ENCODE peak calls at places on chromosomes 1 and 21, in nine cellular contexts. One of them, this sample, is unnamed.

GRCh38 chr1:206703647-206704046 is 18.9 kb downstream of the MAPKAPK2 start:
- ATAC-seq in foreskin keratinocyte: no peak
- ATAC-seq in naive thymus-derived CD8-positive, alpha-beta T cell: peak
- ATAC-seq in effector memory CD8-positive, alpha-beta T cell: peak
- ATAC-seq in heart left ventricle: no peak
- ATAC-seq in upper lobe of right lung: no peak
- ATAC-seq in pancreas: no peak
- ATAC-seq in T-helper 17 cell: peak
- ATAC-seq in activated CD4-positive, alpha-beta T cell treated with anti-CD3 and anti-CD28 coated beads for 36 hours: peak
- ATAC-seq in this sample: peak

GRCh38 chr1:243264718-243265117 is 8.9 kb downstream of the SDCCAG8 start:
- ATAC-seq in upper lobe of right lung: peak
- ATAC-seq in heart left ventricle: peak
- ATAC-seq in T-helper 17 cell: no peak
- ATAC-seq in effector memory CD8-positive, alpha-beta T cell: no peak
- ATAC-seq in foreskin keratinocyte: no peak
- ATAC-seq in activated CD4-positive, alpha-beta T cell treated with anti-CD3 and anti-CD28 coated beads for 36 hours: peak
- ATAC-seq in naive thymus-derived CD8-positive, alpha-beta T cell: no peak
- ATAC-seq in pancreas: peak
- ATAC-seq in this sample: no peak

GRCh38 chr21:27275294-27275927 is 308.5 kb upstream of the ADAMTS5 start:
- ATAC-seq in effector memory CD8-positive, alpha-beta T cell: no peak
- ATAC-seq in T-helper 17 cell: no peak
- ATAC-seq in pancreas: no peak
- ATAC-seq in heart left ventricle: no peak
- ATAC-seq in foreskin keratinocyte: peak
- ATAC-seq in upper lobe of right lung: no peak
- ATAC-seq in naive thymus-derived CD8-positive, alpha-beta T cell: no peak
- ATAC-seq in activated CD4-positive, alpha-beta T cell treated with anti-CD3 and anti-CD28 coated beads for 36 hours: no peak
- ATAC-seq in this sample: no peak

GRCh38 chr1:20211511-20211931 is 25.2 kb upstream of the PLA2G2C start:
- ATAC-seq in pancreas: no peak
- ATAC-seq in effector memory CD8-positive, alpha-beta T cell: no peak
- ATAC-seq in heart left ventricle: peak
- ATAC-seq in activated CD4-positive, alpha-beta T cell treated with anti-CD3 and anti-CD28 coated beads for 36 hours: no peak
- ATAC-seq in naive thymus-derived CD8-positive, alpha-beta T cell: no peak
- ATAC-seq in T-helper 17 cell: no peak
- ATAC-seq in upper lobe of right lung: no peak
- ATAC-seq in foreskin keratinocyte: peak
- ATAC-seq in this sample: no peak

GRCh38 chr1:205709059-205709398 is 28.7 kb upstream of the SLC45A3 start:
- ATAC-seq in upper lobe of right lung: no peak
- ATAC-seq in effector memory CD8-positive, alpha-beta T cell: no peak
- ATAC-seq in heart left ventricle: peak
- ATAC-seq in pancreas: peak
- ATAC-seq in activated CD4-positive, alpha-beta T cell treated with anti-CD3 and anti-CD28 coated beads for 36 hours: no peak
- ATAC-seq in naive thymus-derived CD8-positive, alpha-beta T cell: no peak
- ATAC-seq in T-helper 17 cell: no peak
- ATAC-seq in foreskin keratinocyte: no peak
- ATAC-seq in this sample: no peak

GRCh38 chr1:234866007-234866866 is 256.3 kb upstream of the IRF2BP2 start:
- ATAC-seq in heart left ventricle: peak
- ATAC-seq in naive thymus-derived CD8-positive, alpha-beta T cell: no peak
- ATAC-seq in foreskin keratinocyte: peak
- ATAC-seq in effector memory CD8-positive, alpha-beta T cell: peak
- ATAC-seq in upper lobe of right lung: peak
- ATAC-seq in activated CD4-positive, alpha-beta T cell treated with anti-CD3 and anti-CD28 coated beads for 36 hours: peak
- ATAC-seq in pancreas: peak
- ATAC-seq in T-helper 17 cell: peak
- ATAC-seq in this sample: peak

GRCh38 chr1:68121536-68121935 is 71.1 kb upstream of the DIRAS3 start:
- ATAC-seq in activated CD4-positive, alpha-beta T cell treated with anti-CD3 and anti-CD28 coated beads for 36 hours: no peak
- ATAC-seq in foreskin keratinocyte: peak
- ATAC-seq in naive thymus-derived CD8-positive, alpha-beta T cell: no peak
- ATAC-seq in pancreas: no peak
- ATAC-seq in effector memory CD8-positive, alpha-beta T cell: no peak
- ATAC-seq in heart left ventricle: no peak
- ATAC-seq in T-helper 17 cell: no peak
- ATAC-seq in upper lobe of right lung: no peak
- ATAC-seq in this sample: no peak

GRCh38 chr1:20546637-20547036 is 5.7 kb upstream of the FAM43B start:
- ATAC-seq in upper lobe of right lung: no peak
- ATAC-seq in foreskin keratinocyte: no peak
- ATAC-seq in activated CD4-positive, alpha-beta T cell treated with anti-CD3 and anti-CD28 coated beads for 36 hours: no peak
- ATAC-seq in naive thymus-derived CD8-positive, alpha-beta T cell: no peak
- ATAC-seq in T-helper 17 cell: no peak
- ATAC-seq in effector memory CD8-positive, alpha-beta T cell: no peak
- ATAC-seq in heart left ventricle: no peak
- ATAC-seq in pancreas: no peak
- ATAC-seq in this sample: no peak

GRCh38 chr1:97820470-97821188 is 100.2 kb downstream of the DPYD start:
- ATAC-seq in T-helper 17 cell: no peak
- ATAC-seq in naive thymus-derived CD8-positive, alpha-beta T cell: no peak
- ATAC-seq in effector memory CD8-positive, alpha-beta T cell: no peak
- ATAC-seq in foreskin keratinocyte: peak
- ATAC-seq in activated CD4-positive, alpha-beta T cell treated with anti-CD3 and anti-CD28 coated beads for 36 hours: peak
- ATAC-seq in heart left ventricle: no peak
- ATAC-seq in upper lobe of right lung: peak
- ATAC-seq in pancreas: peak
- ATAC-seq in this sample: no peak

GRCh38 chr1:31576201-31576669 is at the start of gene TINAGL1:
- ATAC-seq in heart left ventricle: peak
- ATAC-seq in T-helper 17 cell: no peak
- ATAC-seq in pancreas: peak
- ATAC-seq in foreskin keratinocyte: peak
- ATAC-seq in upper lobe of right lung: peak
- ATAC-seq in naive thymus-derived CD8-positive, alpha-beta T cell: no peak
- ATAC-seq in effector memory CD8-positive, alpha-beta T cell: no peak
- ATAC-seq in activated CD4-positive, alpha-beta T cell treated with anti-CD3 and anti-CD28 coated beads for 36 hours: no peak
- ATAC-seq in this sample: no peak

GRCh38 chr21:45421071-45421845 is 16.3 kb downstream of the COL18A1 start:
- ATAC-seq in foreskin keratinocyte: peak
- ATAC-seq in T-helper 17 cell: no peak
- ATAC-seq in naive thymus-derived CD8-positive, alpha-beta T cell: no peak
- ATAC-seq in heart left ventricle: no peak
- ATAC-seq in pancreas: peak
- ATAC-seq in effector memory CD8-positive, alpha-beta T cell: no peak
- ATAC-seq in upper lobe of right lung: peak
- ATAC-seq in activated CD4-positive, alpha-beta T cell treated with anti-CD3 and anti-CD28 coated beads for 36 hours: no peak
- ATAC-seq in this sample: no peak

GRCh38 chr1:186900539-186901237 is 71.9 kb downstream of the PLA2G4A start:
- ATAC-seq in foreskin keratinocyte: no peak
- ATAC-seq in naive thymus-derived CD8-positive, alpha-beta T cell: no peak
- ATAC-seq in activated CD4-positive, alpha-beta T cell treated with anti-CD3 and anti-CD28 coated beads for 36 hours: no peak
- ATAC-seq in upper lobe of right lung: no peak
- ATAC-seq in pancreas: no peak
- ATAC-seq in effector memory CD8-positive, alpha-beta T cell: no peak
- ATAC-seq in T-helper 17 cell: no peak
- ATAC-seq in heart left ventricle: no peak
- ATAC-seq in this sample: no peak

GRCh38 chr21:31593161-31593560 is 66.3 kb upstream of the SOD1 start:
- ATAC-seq in foreskin keratinocyte: no peak
- ATAC-seq in activated CD4-positive, alpha-beta T cell treated with anti-CD3 and anti-CD28 coated beads for 36 hours: no peak
- ATAC-seq in heart left ventricle: no peak
- ATAC-seq in effector memory CD8-positive, alpha-beta T cell: no peak
- ATAC-seq in naive thymus-derived CD8-positive, alpha-beta T cell: no peak
- ATAC-seq in pancreas: no peak
- ATAC-seq in upper lobe of right lung: no peak
- ATAC-seq in T-helper 17 cell: no peak
- ATAC-seq in this sample: no peak

GRCh38 chr1:13487143-13487868 is 26.5 kb downstream of the LRRC38 start:
- ATAC-seq in effector memory CD8-positive, alpha-beta T cell: no peak
- ATAC-seq in activated CD4-positive, alpha-beta T cell treated with anti-CD3 and anti-CD28 coated beads for 36 hours: no peak
- ATAC-seq in upper lobe of right lung: no peak
- ATAC-seq in heart left ventricle: peak
- ATAC-seq in foreskin keratinocyte: no peak
- ATAC-seq in T-helper 17 cell: no peak
- ATAC-seq in pancreas: no peak
- ATAC-seq in naive thymus-derived CD8-positive, alpha-beta T cell: no peak
- ATAC-seq in this sample: no peak

GRCh38 chr1:212110617-212111016 is 75.1 kb downstream of the DTL start:
- ATAC-seq in heart left ventricle: no peak
- ATAC-seq in upper lobe of right lung: peak
- ATAC-seq in pancreas: peak
- ATAC-seq in T-helper 17 cell: no peak
- ATAC-seq in naive thymus-derived CD8-positive, alpha-beta T cell: no peak
- ATAC-seq in activated CD4-positive, alpha-beta T cell treated with anti-CD3 and anti-CD28 coated beads for 36 hours: no peak
- ATAC-seq in foreskin keratinocyte: no peak
- ATAC-seq in effector memory CD8-positive, alpha-beta T cell: no peak
- ATAC-seq in this sample: no peak

GRCh38 chr1:219582310-219582709 is 30.6 kb downstream of the ZC3H11B start:
- ATAC-seq in upper lobe of right lung: no peak
- ATAC-seq in activated CD4-positive, alpha-beta T cell treated with anti-CD3 and anti-CD28 coated beads for 36 hours: no peak
- ATAC-seq in effector memory CD8-positive, alpha-beta T cell: no peak
- ATAC-seq in heart left ventricle: no peak
- ATAC-seq in T-helper 17 cell: no peak
- ATAC-seq in foreskin keratinocyte: no peak
- ATAC-seq in naive thymus-derived CD8-positive, alpha-beta T cell: no peak
- ATAC-seq in pancreas: no peak
- ATAC-seq in this sample: no peak

GRCh38 chr1:55767171-55767570 is 552.0 kb upstream of the USP24 start:
- ATAC-seq in T-helper 17 cell: no peak
- ATAC-seq in upper lobe of right lung: no peak
- ATAC-seq in naive thymus-derived CD8-positive, alpha-beta T cell: no peak
- ATAC-seq in heart left ventricle: no peak
- ATAC-seq in effector memory CD8-positive, alpha-beta T cell: no peak
- ATAC-seq in activated CD4-positive, alpha-beta T cell treated with anti-CD3 and anti-CD28 coated beads for 36 hours: no peak
- ATAC-seq in pancreas: no peak
- ATAC-seq in foreskin keratinocyte: no peak
- ATAC-seq in this sample: no peak

GRCh38 chr21:30936207-30936606 is 54.8 kb upstream of the KRTAP11-1 start:
- ATAC-seq in heart left ventricle: no peak
- ATAC-seq in effector memory CD8-positive, alpha-beta T cell: no peak
- ATAC-seq in foreskin keratinocyte: no peak
- ATAC-seq in naive thymus-derived CD8-positive, alpha-beta T cell: no peak
- ATAC-seq in activated CD4-positive, alpha-beta T cell treated with anti-CD3 and anti-CD28 coated beads for 36 hours: no peak
- ATAC-seq in T-helper 17 cell: no peak
- ATAC-seq in upper lobe of right lung: peak
- ATAC-seq in pancreas: no peak
- ATAC-seq in this sample: no peak

GRCh38 chr1:205458777-205459566 is 3.1 kb upstream of the BLACAT1 start:
- ATAC-seq in activated CD4-positive, alpha-beta T cell treated with anti-CD3 and anti-CD28 coated beads for 36 hours: peak
- ATAC-seq in upper lobe of right lung: peak
- ATAC-seq in effector memory CD8-positive, alpha-beta T cell: peak
- ATAC-seq in T-helper 17 cell: peak
- ATAC-seq in heart left ventricle: peak
- ATAC-seq in pancreas: peak
- ATAC-seq in foreskin keratinocyte: peak
- ATAC-seq in naive thymus-derived CD8-positive, alpha-beta T cell: peak
- ATAC-seq in this sample: no peak

GRCh38 chr1:155104605-155105534 is 22.8 kb upstream of the EFNA1 start:
- ATAC-seq in foreskin keratinocyte: no peak
- ATAC-seq in heart left ventricle: peak
- ATAC-seq in effector memory CD8-positive, alpha-beta T cell: no peak
- ATAC-seq in pancreas: peak
- ATAC-seq in activated CD4-positive, alpha-beta T cell treated with anti-CD3 and anti-CD28 coated beads for 36 hours: no peak
- ATAC-seq in upper lobe of right lung: peak
- ATAC-seq in naive thymus-derived CD8-positive, alpha-beta T cell: no peak
- ATAC-seq in T-helper 17 cell: no peak
- ATAC-seq in this sample: no peak

GRCh38 chr1:35175067-35176001 is 17.6 kb downstream of the SFPQ start:
- ATAC-seq in T-helper 17 cell: no peak
- ATAC-seq in heart left ventricle: no peak
- ATAC-seq in foreskin keratinocyte: no peak
- ATAC-seq in pancreas: no peak
- ATAC-seq in upper lobe of right lung: no peak
- ATAC-seq in effector memory CD8-positive, alpha-beta T cell: no peak
- ATAC-seq in naive thymus-derived CD8-positive, alpha-beta T cell: no peak
- ATAC-seq in activated CD4-positive, alpha-beta T cell treated with anti-CD3 and anti-CD28 coated beads for 36 hours: no peak
- ATAC-seq in this sample: no peak

GRCh38 chr21:44893278-44893556 is 19.7 kb upstream of the PTTG1IP start:
- ATAC-seq in upper lobe of right lung: no peak
- ATAC-seq in foreskin keratinocyte: no peak
- ATAC-seq in pancreas: no peak
- ATAC-seq in T-helper 17 cell: no peak
- ATAC-seq in effector memory CD8-positive, alpha-beta T cell: peak
- ATAC-seq in activated CD4-positive, alpha-beta T cell treated with anti-CD3 and anti-CD28 coated beads for 36 hours: peak
- ATAC-seq in naive thymus-derived CD8-positive, alpha-beta T cell: no peak
- ATAC-seq in heart left ventricle: no peak
- ATAC-seq in this sample: no peak

GRCh38 chr1:203127672-203128611 is at the start of gene ADORA1:
- ATAC-seq in T-helper 17 cell: no peak
- ATAC-seq in pancreas: peak
- ATAC-seq in heart left ventricle: peak
- ATAC-seq in naive thymus-derived CD8-positive, alpha-beta T cell: no peak
- ATAC-seq in activated CD4-positive, alpha-beta T cell treated with anti-CD3 and anti-CD28 coated beads for 36 hours: peak
- ATAC-seq in upper lobe of right lung: peak
- ATAC-seq in effector memory CD8-positive, alpha-beta T cell: no peak
- ATAC-seq in foreskin keratinocyte: peak
- ATAC-seq in this sample: no peak

GRCh38 chr21:39004776-39005605 is 178.3 kb downstream of the PSMG1 start:
- ATAC-seq in activated CD4-positive, alpha-beta T cell treated with anti-CD3 and anti-CD28 coated beads for 36 hours: peak
- ATAC-seq in foreskin keratinocyte: no peak
- ATAC-seq in pancreas: peak
- ATAC-seq in naive thymus-derived CD8-positive, alpha-beta T cell: peak
- ATAC-seq in heart left ventricle: peak
- ATAC-seq in effector memory CD8-positive, alpha-beta T cell: no peak
- ATAC-seq in T-helper 17 cell: peak
- ATAC-seq in upper lobe of right lung: peak
- ATAC-seq in this sample: no peak

GRCh38 chr1:216237927-216238550 is 185.2 kb downstream of the USH2A start:
- ATAC-seq in pancreas: no peak
- ATAC-seq in upper lobe of right lung: no peak
- ATAC-seq in activated CD4-positive, alpha-beta T cell treated with anti-CD3 and anti-CD28 coated beads for 36 hours: no peak
- ATAC-seq in foreskin keratinocyte: no peak
- ATAC-seq in effector memory CD8-positive, alpha-beta T cell: no peak
- ATAC-seq in heart left ventricle: no peak
- ATAC-seq in T-helper 17 cell: no peak
- ATAC-seq in naive thymus-derived CD8-positive, alpha-beta T cell: no peak
- ATAC-seq in this sample: no peak

GRCh38 chr21:33362044-33362555 is 37.3 kb downstream of the IFNAR1 start:
- ATAC-seq in T-helper 17 cell: peak
- ATAC-seq in heart left ventricle: no peak
- ATAC-seq in pancreas: peak
- ATAC-seq in naive thymus-derived CD8-positive, alpha-beta T cell: peak
- ATAC-seq in activated CD4-positive, alpha-beta T cell treated with anti-CD3 and anti-CD28 coated beads for 36 hours: peak
- ATAC-seq in upper lobe of right lung: peak
- ATAC-seq in foreskin keratinocyte: peak
- ATAC-seq in effector memory CD8-positive, alpha-beta T cell: peak
- ATAC-seq in this sample: peak

GRCh38 chr1:229136817-229137216 is 134.1 kb upstream of the RAB4A start:
- ATAC-seq in effector memory CD8-positive, alpha-beta T cell: no peak
- ATAC-seq in upper lobe of right lung: peak
- ATAC-seq in T-helper 17 cell: no peak
- ATAC-seq in foreskin keratinocyte: no peak
- ATAC-seq in heart left ventricle: no peak
- ATAC-seq in activated CD4-positive, alpha-beta T cell treated with anti-CD3 and anti-CD28 coated beads for 36 hours: no peak
- ATAC-seq in naive thymus-derived CD8-positive, alpha-beta T cell: peak
- ATAC-seq in pancreas: peak
- ATAC-seq in this sample: no peak

GRCh38 chr1:12150456-12151200 is 16.2 kb upstream of the TNFRSF1B start:
- ATAC-seq in upper lobe of right lung: peak
- ATAC-seq in naive thymus-derived CD8-positive, alpha-beta T cell: peak
- ATAC-seq in effector memory CD8-positive, alpha-beta T cell: peak
- ATAC-seq in heart left ventricle: no peak
- ATAC-seq in T-helper 17 cell: peak
- ATAC-seq in foreskin keratinocyte: no peak
- ATAC-seq in activated CD4-positive, alpha-beta T cell treated with anti-CD3 and anti-CD28 coated beads for 36 hours: peak
- ATAC-seq in pancreas: peak
- ATAC-seq in this sample: peak

GRCh38 chr1:67308136-67308535 is 463 bp downstream of the IL12RB2 start:
- ATAC-seq in pancreas: peak
- ATAC-seq in naive thymus-derived CD8-positive, alpha-beta T cell: no peak
- ATAC-seq in T-helper 17 cell: no peak
- ATAC-seq in effector memory CD8-positive, alpha-beta T cell: peak
- ATAC-seq in heart left ventricle: no peak
- ATAC-seq in foreskin keratinocyte: no peak
- ATAC-seq in upper lobe of right lung: peak
- ATAC-seq in activated CD4-positive, alpha-beta T cell treated with anti-CD3 and anti-CD28 coated beads for 36 hours: peak
- ATAC-seq in this sample: no peak

GRCh38 chr1:235100124-235100801 is 28.4 kb downstream of the TOMM20 start:
- ATAC-seq in heart left ventricle: peak
- ATAC-seq in pancreas: no peak
- ATAC-seq in effector memory CD8-positive, alpha-beta T cell: no peak
- ATAC-seq in T-helper 17 cell: no peak
- ATAC-seq in naive thymus-derived CD8-positive, alpha-beta T cell: no peak
- ATAC-seq in activated CD4-positive, alpha-beta T cell treated with anti-CD3 and anti-CD28 coated beads for 36 hours: no peak
- ATAC-seq in upper lobe of right lung: no peak
- ATAC-seq in foreskin keratinocyte: no peak
- ATAC-seq in this sample: no peak